ENCODE peak calls at places on chromosomes 11 and 22, in eight cellular contexts. One of them, this sample, is unnamed.

GRCh38 chr11:44622190-44622650 is 56.8 kb downstream of the CD82 start:
- DNase-seq in mesenchymal stem cell: no peak
- DNase-seq in activated naive CD4-positive, alpha-beta T cell treated with Interleukin-2 at 50 U/mL for 16 hours: peak
- DNase-seq in type B pancreatic cell: peak
- DNase-seq in non-pigmented ciliary epithelial cell: no peak
- DNase-seq in foreskin fibroblast: no peak
- DNase-seq in RWPE1: no peak
- DNase-seq in heart left ventricle: no peak
- DNase-seq in this sample: no peak

GRCh38 chr22:40050258-40050657 is 55.5 kb downstream of the FAM83F start:
- DNase-seq in heart left ventricle: no peak
- DNase-seq in RWPE1: no peak
- DNase-seq in activated naive CD4-positive, alpha-beta T cell treated with Interleukin-2 at 50 U/mL for 16 hours: no peak
- DNase-seq in type B pancreatic cell: no peak
- DNase-seq in foreskin fibroblast: no peak
- DNase-seq in non-pigmented ciliary epithelial cell: no peak
- DNase-seq in mesenchymal stem cell: no peak
- DNase-seq in this sample: no peak

GRCh38 chr11:61077936-61078335 is 24.4 kb upstream of the CD5 start:
- DNase-seq in heart left ventricle: no peak
- DNase-seq in foreskin fibroblast: no peak
- DNase-seq in type B pancreatic cell: no peak
- DNase-seq in mesenchymal stem cell: no peak
- DNase-seq in activated naive CD4-positive, alpha-beta T cell treated with Interleukin-2 at 50 U/mL for 16 hours: no peak
- DNase-seq in non-pigmented ciliary epithelial cell: no peak
- DNase-seq in RWPE1: no peak
- DNase-seq in this sample: no peak

GRCh38 chr22:25134028-25134427 is 65.6 kb upstream of the CRYBB3 start:
- DNase-seq in activated naive CD4-positive, alpha-beta T cell treated with Interleukin-2 at 50 U/mL for 16 hours: no peak
- DNase-seq in heart left ventricle: no peak
- DNase-seq in RWPE1: peak
- DNase-seq in non-pigmented ciliary epithelial cell: no peak
- DNase-seq in type B pancreatic cell: no peak
- DNase-seq in foreskin fibroblast: no peak
- DNase-seq in mesenchymal stem cell: no peak
- DNase-seq in this sample: no peak

GRCh38 chr22:24146190-24146616 is 35.1 kb upstream of the SUSD2 start:
- DNase-seq in heart left ventricle: no peak
- DNase-seq in foreskin fibroblast: peak
- DNase-seq in type B pancreatic cell: no peak
- DNase-seq in RWPE1: no peak
- DNase-seq in activated naive CD4-positive, alpha-beta T cell treated with Interleukin-2 at 50 U/mL for 16 hours: peak
- DNase-seq in mesenchymal stem cell: peak
- DNase-seq in non-pigmented ciliary epithelial cell: no peak
- DNase-seq in this sample: no peak

GRCh38 chr11:125165664-125166346 is 1.3 kb downstream of the PKNOX2 start:
- DNase-seq in non-pigmented ciliary epithelial cell: no peak
- DNase-seq in type B pancreatic cell: no peak
- DNase-seq in heart left ventricle: no peak
- DNase-seq in foreskin fibroblast: peak
- DNase-seq in RWPE1: peak
- DNase-seq in activated naive CD4-positive, alpha-beta T cell treated with Interleukin-2 at 50 U/mL for 16 hours: no peak
- DNase-seq in mesenchymal stem cell: peak
- DNase-seq in this sample: no peak

GRCh38 chr11:124143034-124143433 is 27.8 kb downstream of the VWA5A start:
- DNase-seq in type B pancreatic cell: no peak
- DNase-seq in activated naive CD4-positive, alpha-beta T cell treated with Interleukin-2 at 50 U/mL for 16 hours: no peak
- DNase-seq in RWPE1: no peak
- DNase-seq in non-pigmented ciliary epithelial cell: no peak
- DNase-seq in mesenchymal stem cell: no peak
- DNase-seq in foreskin fibroblast: no peak
- DNase-seq in heart left ventricle: no peak
- DNase-seq in this sample: no peak

GRCh38 chr11:45901646-45902045 is 5.4 kb downstream of the FREY1 start:
- DNase-seq in foreskin fibroblast: no peak
- DNase-seq in type B pancreatic cell: no peak
- DNase-seq in activated naive CD4-positive, alpha-beta T cell treated with Interleukin-2 at 50 U/mL for 16 hours: no peak
- DNase-seq in RWPE1: no peak
- DNase-seq in mesenchymal stem cell: no peak
- DNase-seq in non-pigmented ciliary epithelial cell: no peak
- DNase-seq in heart left ventricle: no peak
- DNase-seq in this sample: peak

GRCh38 chr11:76033699-76034098 is 172.6 kb downstream of the WNT11 start:
- DNase-seq in mesenchymal stem cell: no peak
- DNase-seq in activated naive CD4-positive, alpha-beta T cell treated with Interleukin-2 at 50 U/mL for 16 hours: no peak
- DNase-seq in type B pancreatic cell: no peak
- DNase-seq in RWPE1: no peak
- DNase-seq in non-pigmented ciliary epithelial cell: no peak
- DNase-seq in foreskin fibroblast: no peak
- DNase-seq in heart left ventricle: no peak
- DNase-seq in this sample: no peak

GRCh38 chr11:34624069-34624468 is 3.2 kb downstream of the EHF start:
- DNase-seq in mesenchymal stem cell: no peak
- DNase-seq in heart left ventricle: no peak
- DNase-seq in activated naive CD4-positive, alpha-beta T cell treated with Interleukin-2 at 50 U/mL for 16 hours: peak
- DNase-seq in foreskin fibroblast: no peak
- DNase-seq in non-pigmented ciliary epithelial cell: no peak
- DNase-seq in RWPE1: no peak
- DNase-seq in type B pancreatic cell: no peak
- DNase-seq in this sample: no peak

GRCh38 chr11:8756201-8756600 is 73.6 kb downstream of the RPL27A start:
- DNase-seq in foreskin fibroblast: peak
- DNase-seq in activated naive CD4-positive, alpha-beta T cell treated with Interleukin-2 at 50 U/mL for 16 hours: no peak
- DNase-seq in RWPE1: no peak
- DNase-seq in heart left ventricle: no peak
- DNase-seq in mesenchymal stem cell: no peak
- DNase-seq in type B pancreatic cell: no peak
- DNase-seq in non-pigmented ciliary epithelial cell: no peak
- DNase-seq in this sample: no peak

GRCh38 chr11:37907461-37908223 is 1309.6 kb upstream of the RAG2 start:
- DNase-seq in RWPE1: no peak
- DNase-seq in non-pigmented ciliary epithelial cell: no peak
- DNase-seq in heart left ventricle: peak
- DNase-seq in mesenchymal stem cell: no peak
- DNase-seq in type B pancreatic cell: no peak
- DNase-seq in foreskin fibroblast: no peak
- DNase-seq in activated naive CD4-positive, alpha-beta T cell treated with Interleukin-2 at 50 U/mL for 16 hours: no peak
- DNase-seq in this sample: no peak

GRCh38 chr11:62139526-62140301 is 15.9 kb downstream of the INCENP start:
- DNase-seq in RWPE1: no peak
- DNase-seq in type B pancreatic cell: peak
- DNase-seq in heart left ventricle: no peak
- DNase-seq in non-pigmented ciliary epithelial cell: no peak
- DNase-seq in foreskin fibroblast: no peak
- DNase-seq in mesenchymal stem cell: no peak
- DNase-seq in activated naive CD4-positive, alpha-beta T cell treated with Interleukin-2 at 50 U/mL for 16 hours: no peak
- DNase-seq in this sample: no peak

GRCh38 chr11:2999464-2999998 is 7.4 kb upstream of the NAP1L4 start:
- DNase-seq in foreskin fibroblast: no peak
- DNase-seq in type B pancreatic cell: no peak
- DNase-seq in activated naive CD4-positive, alpha-beta T cell treated with Interleukin-2 at 50 U/mL for 16 hours: no peak
- DNase-seq in mesenchymal stem cell: no peak
- DNase-seq in RWPE1: no peak
- DNase-seq in non-pigmented ciliary epithelial cell: no peak
- DNase-seq in heart left ventricle: no peak
- DNase-seq in this sample: no peak

GRCh38 chr11:37502202-37502601 is 904.2 kb upstream of the RAG2 start:
- DNase-seq in mesenchymal stem cell: peak
- DNase-seq in non-pigmented ciliary epithelial cell: no peak
- DNase-seq in heart left ventricle: no peak
- DNase-seq in type B pancreatic cell: no peak
- DNase-seq in activated naive CD4-positive, alpha-beta T cell treated with Interleukin-2 at 50 U/mL for 16 hours: no peak
- DNase-seq in RWPE1: no peak
- DNase-seq in foreskin fibroblast: peak
- DNase-seq in this sample: no peak

GRCh38 chr11:29343465-29344333 is 673.1 kb downstream of the KCNA4 start:
- DNase-seq in mesenchymal stem cell: peak
- DNase-seq in non-pigmented ciliary epithelial cell: no peak
- DNase-seq in type B pancreatic cell: peak
- DNase-seq in RWPE1: peak
- DNase-seq in activated naive CD4-positive, alpha-beta T cell treated with Interleukin-2 at 50 U/mL for 16 hours: peak
- DNase-seq in foreskin fibroblast: peak
- DNase-seq in heart left ventricle: peak
- DNase-seq in this sample: peak

GRCh38 chr11:11157201-11157600 is 195.8 kb downstream of the CSNK2A3 start:
- DNase-seq in activated naive CD4-positive, alpha-beta T cell treated with Interleukin-2 at 50 U/mL for 16 hours: peak
- DNase-seq in heart left ventricle: peak
- DNase-seq in type B pancreatic cell: no peak
- DNase-seq in non-pigmented ciliary epithelial cell: no peak
- DNase-seq in RWPE1: no peak
- DNase-seq in foreskin fibroblast: peak
- DNase-seq in mesenchymal stem cell: peak
- DNase-seq in this sample: no peak

GRCh38 chr22:29729161-29729560 is 9.4 kb downstream of the CABP7 start:
- DNase-seq in non-pigmented ciliary epithelial cell: no peak
- DNase-seq in foreskin fibroblast: no peak
- DNase-seq in mesenchymal stem cell: no peak
- DNase-seq in RWPE1: no peak
- DNase-seq in activated naive CD4-positive, alpha-beta T cell treated with Interleukin-2 at 50 U/mL for 16 hours: no peak
- DNase-seq in heart left ventricle: no peak
- DNase-seq in type B pancreatic cell: no peak
- DNase-seq in this sample: no peak

GRCh38 chr11:61460986-61461385 is 31.1 kb downstream of the SDHAF2 start:
- DNase-seq in type B pancreatic cell: no peak
- DNase-seq in foreskin fibroblast: no peak
- DNase-seq in RWPE1: no peak
- DNase-seq in non-pigmented ciliary epithelial cell: no peak
- DNase-seq in mesenchymal stem cell: no peak
- DNase-seq in heart left ventricle: no peak
- DNase-seq in activated naive CD4-positive, alpha-beta T cell treated with Interleukin-2 at 50 U/mL for 16 hours: no peak
- DNase-seq in this sample: no peak

GRCh38 chr22:31089101-31090100 is 8.3 kb downstream of the SMTN start:
- DNase-seq in activated naive CD4-positive, alpha-beta T cell treated with Interleukin-2 at 50 U/mL for 16 hours: peak
- DNase-seq in mesenchymal stem cell: peak
- DNase-seq in RWPE1: no peak
- DNase-seq in foreskin fibroblast: peak
- DNase-seq in type B pancreatic cell: no peak
- DNase-seq in non-pigmented ciliary epithelial cell: no peak
- DNase-seq in heart left ventricle: peak
- DNase-seq in this sample: no peak

GRCh38 chr11:45926001-45926401 is 3.5 kb downstream of the LARGE2 start:
- DNase-seq in foreskin fibroblast: no peak
- DNase-seq in RWPE1: no peak
- DNase-seq in activated naive CD4-positive, alpha-beta T cell treated with Interleukin-2 at 50 U/mL for 16 hours: no peak
- DNase-seq in mesenchymal stem cell: no peak
- DNase-seq in type B pancreatic cell: peak
- DNase-seq in non-pigmented ciliary epithelial cell: no peak
- DNase-seq in heart left ventricle: no peak
- DNase-seq in this sample: no peak

GRCh38 chr11:8597182-8597581 is 3.2 kb upstream of the STK33 start:
- DNase-seq in RWPE1: no peak
- DNase-seq in type B pancreatic cell: no peak
- DNase-seq in foreskin fibroblast: peak
- DNase-seq in heart left ventricle: no peak
- DNase-seq in activated naive CD4-positive, alpha-beta T cell treated with Interleukin-2 at 50 U/mL for 16 hours: no peak
- DNase-seq in non-pigmented ciliary epithelial cell: no peak
- DNase-seq in mesenchymal stem cell: peak
- DNase-seq in this sample: no peak

GRCh38 chr22:46116491-46116958 is 33.8 kb upstream of the PPARA start:
- DNase-seq in heart left ventricle: peak
- DNase-seq in type B pancreatic cell: peak
- DNase-seq in foreskin fibroblast: peak
- DNase-seq in mesenchymal stem cell: peak
- DNase-seq in non-pigmented ciliary epithelial cell: peak
- DNase-seq in activated naive CD4-positive, alpha-beta T cell treated with Interleukin-2 at 50 U/mL for 16 hours: peak
- DNase-seq in RWPE1: peak
- DNase-seq in this sample: peak

GRCh38 chr11:111735262-111736116 is 30.7 kb downstream of the PPP2R1B start:
- DNase-seq in foreskin fibroblast: peak
- DNase-seq in non-pigmented ciliary epithelial cell: peak
- DNase-seq in activated naive CD4-positive, alpha-beta T cell treated with Interleukin-2 at 50 U/mL for 16 hours: no peak
- DNase-seq in RWPE1: peak
- DNase-seq in heart left ventricle: peak
- DNase-seq in mesenchymal stem cell: peak
- DNase-seq in type B pancreatic cell: no peak
- DNase-seq in this sample: peak

GRCh38 chr11:95993438-95994339 is 69.8 kb upstream of the MTMR2 start:
- DNase-seq in activated naive CD4-positive, alpha-beta T cell treated with Interleukin-2 at 50 U/mL for 16 hours: no peak
- DNase-seq in heart left ventricle: no peak
- DNase-seq in type B pancreatic cell: no peak
- DNase-seq in non-pigmented ciliary epithelial cell: no peak
- DNase-seq in RWPE1: no peak
- DNase-seq in mesenchymal stem cell: peak
- DNase-seq in foreskin fibroblast: no peak
- DNase-seq in this sample: no peak

GRCh38 chr11:107337917-107338316 is 119.7 kb downstream of the CWF19L2 start:
- DNase-seq in heart left ventricle: no peak
- DNase-seq in foreskin fibroblast: no peak
- DNase-seq in type B pancreatic cell: no peak
- DNase-seq in RWPE1: no peak
- DNase-seq in mesenchymal stem cell: no peak
- DNase-seq in non-pigmented ciliary epithelial cell: no peak
- DNase-seq in activated naive CD4-positive, alpha-beta T cell treated with Interleukin-2 at 50 U/mL for 16 hours: no peak
- DNase-seq in this sample: no peak

GRCh38 chr11:124754710-124755109 is 2.7 kb upstream of the VSIG2 start:
- DNase-seq in activated naive CD4-positive, alpha-beta T cell treated with Interleukin-2 at 50 U/mL for 16 hours: no peak
- DNase-seq in heart left ventricle: no peak
- DNase-seq in type B pancreatic cell: no peak
- DNase-seq in non-pigmented ciliary epithelial cell: no peak
- DNase-seq in mesenchymal stem cell: no peak
- DNase-seq in foreskin fibroblast: no peak
- DNase-seq in RWPE1: no peak
- DNase-seq in this sample: no peak

GRCh38 chr22:25540128-25540790 is 24.2 kb upstream of the GRK3 start:
- DNase-seq in type B pancreatic cell: no peak
- DNase-seq in non-pigmented ciliary epithelial cell: no peak
- DNase-seq in RWPE1: no peak
- DNase-seq in mesenchymal stem cell: no peak
- DNase-seq in activated naive CD4-positive, alpha-beta T cell treated with Interleukin-2 at 50 U/mL for 16 hours: no peak
- DNase-seq in heart left ventricle: no peak
- DNase-seq in foreskin fibroblast: no peak
- DNase-seq in this sample: no peak

GRCh38 chr11:63535734-63536133 is 874 bp upstream of the PLAAT4 start:
- DNase-seq in type B pancreatic cell: no peak
- DNase-seq in foreskin fibroblast: no peak
- DNase-seq in activated naive CD4-positive, alpha-beta T cell treated with Interleukin-2 at 50 U/mL for 16 hours: peak
- DNase-seq in non-pigmented ciliary epithelial cell: no peak
- DNase-seq in RWPE1: no peak
- DNase-seq in heart left ventricle: no peak
- DNase-seq in mesenchymal stem cell: no peak
- DNase-seq in this sample: no peak

GRCh38 chr11:125886997-125887372 is 483 bp upstream of the HYLS1 start:
- DNase-seq in heart left ventricle: peak
- DNase-seq in activated naive CD4-positive, alpha-beta T cell treated with Interleukin-2 at 50 U/mL for 16 hours: no peak
- DNase-seq in RWPE1: no peak
- DNase-seq in mesenchymal stem cell: no peak
- DNase-seq in type B pancreatic cell: no peak
- DNase-seq in non-pigmented ciliary epithelial cell: no peak
- DNase-seq in foreskin fibroblast: peak
- DNase-seq in this sample: no peak

GRCh38 chr22:41699264-41700104 is at the start of gene MEI1:
- DNase-seq in type B pancreatic cell: no peak
- DNase-seq in RWPE1: peak
- DNase-seq in mesenchymal stem cell: no peak
- DNase-seq in foreskin fibroblast: peak
- DNase-seq in activated naive CD4-positive, alpha-beta T cell treated with Interleukin-2 at 50 U/mL for 16 hours: peak
- DNase-seq in non-pigmented ciliary epithelial cell: no peak
- DNase-seq in heart left ventricle: peak
- DNase-seq in this sample: peak

GRCh38 chr11:13462928-13463778 is at the start of gene BTBD10:
- DNase-seq in activated naive CD4-positive, alpha-beta T cell treated with Interleukin-2 at 50 U/mL for 16 hours: peak
- DNase-seq in foreskin fibroblast: peak
- DNase-seq in non-pigmented ciliary epithelial cell: peak
- DNase-seq in mesenchymal stem cell: peak
- DNase-seq in heart left ventricle: peak
- DNase-seq in type B pancreatic cell: peak
- DNase-seq in RWPE1: peak
- DNase-seq in this sample: peak

GRCh38 chr11:73949246-73949645 is 1.6 kb upstream of the DNAJB13 start:
- DNase-seq in non-pigmented ciliary epithelial cell: no peak
- DNase-seq in foreskin fibroblast: no peak
- DNase-seq in mesenchymal stem cell: no peak
- DNase-seq in heart left ventricle: no peak
- DNase-seq in activated naive CD4-positive, alpha-beta T cell treated with Interleukin-2 at 50 U/mL for 16 hours: no peak
- DNase-seq in type B pancreatic cell: no peak
- DNase-seq in RWPE1: no peak
- DNase-seq in this sample: no peak

GRCh38 chr11:104573431-104573830 is 324.8 kb downstream of the CASP12 start:
- DNase-seq in non-pigmented ciliary epithelial cell: peak
- DNase-seq in foreskin fibroblast: peak
- DNase-seq in RWPE1: peak
- DNase-seq in activated naive CD4-positive, alpha-beta T cell treated with Interleukin-2 at 50 U/mL for 16 hours: no peak
- DNase-seq in type B pancreatic cell: no peak
- DNase-seq in mesenchymal stem cell: no peak
- DNase-seq in heart left ventricle: no peak
- DNase-seq in this sample: no peak